ENCODE peak calls at places on chromosomes 11 and 22, in nine cellular contexts. B is occipital lobe, R is uterus, J is NCI-H1436 treated with DMSO at 0.1 percent for 48 hours, Z is GOT3, O is hippocampal formation, A is NCI-H2081, V is adrenal gland, I is left ventricle myocardium superior. E is an unnamed sample.

GRCh38 chr11:93662177-93662575 is 694 bp downstream of the CEP295 start:
- DNase-seq in Z (no peak), I (no peak), O (no peak), B (no peak), V (no peak), R (no peak), J (no peak), A (no peak), E (no peak)

GRCh38 chr11:1727861-1728260 is 22.5 kb downstream of the IFITM10 start:
- DNase-seq in O (no peak), J (no peak), A (no peak), Z (no peak), B (no peak), V (peak), I (no peak), R (no peak), E (no peak)

GRCh38 chr11:82733444-82734119 is at the start of gene FAM181B:
- DNase-seq in A (peak), V (peak), B (peak), I (peak), J (no peak), O (peak), R (peak), Z (no peak), E (no peak)

GRCh38 chr22:38415046-38415445 is 40.0 kb downstream of the KCNJ4 start:
- DNase-seq in J (no peak), Z (no peak), B (no peak), I (no peak), O (no peak), A (no peak), V (peak), R (no peak), E (no peak)

GRCh38 chr11:80783561-80783960 is 1342.7 kb upstream of the TENM4 start:
- DNase-seq in R (no peak), J (no peak), O (no peak), Z (no peak), B (no peak), I (no peak), V (no peak), A (no peak), E (no peak)

GRCh38 chr11:63490551-63491239 is at the start of gene PLAAT5:
- DNase-seq in J (no peak), B (no peak), Z (no peak), V (no peak), A (no peak), I (peak), O (peak), R (peak), E (no peak)

GRCh38 chr22:38348751-38349496 is 31.7 kb upstream of the CSNK1E start:
- DNase-seq in O (no peak), A (no peak), J (no peak), R (peak), Z (no peak), B (no peak), I (no peak), V (peak), E (no peak)

GRCh38 chr11:103055174-103055890 is 36.6 kb downstream of the DCUN1D5 start:
- DNase-seq in A (peak), I (no peak), B (no peak), O (peak), R (no peak), V (no peak), J (no peak), Z (no peak), E (no peak)

GRCh38 chr11:57438345-57439280 is 11.7 kb upstream of the SLC43A3 start:
- DNase-seq in J (no peak), Z (no peak), O (no peak), V (no peak), B (no peak), R (no peak), I (no peak), A (no peak), E (no peak)

GRCh38 chr22:29115682-29116313 is 43.0 kb downstream of the KREMEN1 start:
- DNase-seq in V (no peak), R (no peak), J (no peak), Z (no peak), I (no peak), B (no peak), O (no peak), A (no peak), E (no peak)

GRCh38 chr11:132171031-132171430 is 800.6 kb downstream of the NTM start:
- DNase-seq in Z (no peak), V (no peak), R (no peak), J (no peak), B (no peak), A (no peak), I (no peak), O (no peak), E (no peak)